ENCODE peak calls at places on chromosome 17, in ten cellular contexts. A is Panc1; I is upper lobe of right lung; S is AG08395; D is activated CD4-positive, alpha-beta T cell treated with anti-CD3 and anti-CD28 coated beads for 24 hours; J is glomerular endothelial cell; C is iris pigment epithelial cell; H is AG08396; B is cardiac fibroblast; Z is neural crest cell. X is an unnamed sample.

GRCh38 chr17:38980455-38981217 is 13.4 kb upstream of the FBXO47 start:
- DNase-seq in J (no peak), C (peak; percentile 15), I (no peak), D (no peak), H (no peak), B (peak; percentile 52), S (peak; percentile 53), Z (no peak), A (no peak), X (no peak)

GRCh38 chr17:60395508-60396065 is 3.7 kb upstream of the USP32 start:
- DNase-seq in C (no peak), H (no peak), I (no peak), A (no peak), S (no peak), Z (no peak), B (no peak), D (no peak), J (no peak), X (no peak)

GRCh38 chr17:80817861-80818260 is 173.8 kb upstream of the CHMP6 start:
- DNase-seq in D (no peak), J (no peak), I (no peak), H (peak; percentile 57), A (no peak), S (peak; percentile 32), Z (no peak), B (peak; percentile 33), C (peak; percentile 30), X (no peak)

GRCh38 chr17:5000237-5000639 is 2.5 kb downstream of the KIF1C start:
- DNase-seq in D (no peak), A (no peak), H (peak; percentile 43), S (peak; percentile 51), I (peak; percentile 88), J (no peak), B (no peak), C (no peak), Z (no peak), X (peak; percentile 92)

GRCh38 chr17:6254036-6254435 is 180.9 kb downstream of the AIPL1 start:
- DNase-seq in D (no peak), S (no peak), C (peak; percentile 4), Z (no peak), B (no peak), A (no peak), J (no peak), I (no peak), H (no peak), X (no peak)

GRCh38 chr17:73297934-73298861 is 13.6 kb downstream of the CDC42EP4 start:
- DNase-seq in J (no peak), S (no peak), Z (no peak), A (no peak), I (no peak), C (peak; percentile 35), D (no peak), B (no peak), H (no peak), X (no peak)

GRCh38 chr17:49862781-49863331 is 15.0 kb upstream of the TAC4 start:
- DNase-seq in D (no peak), I (no peak), J (no peak), A (no peak), Z (no peak), H (no peak), B (no peak), C (no peak), S (no peak), X (no peak)

GRCh38 chr17:70434536-70435490 is 265.5 kb downstream of the KCNJ2 start:
- DNase-seq in C (no peak), H (no peak), B (no peak), D (no peak), S (no peak), J (no peak), Z (no peak), I (no peak), A (no peak), X (no peak)

GRCh38 chr17:79006001-79006400 is 3.6 kb downstream of the CANT1 start:
- DNase-seq in D (no peak), J (no peak), S (no peak), B (no peak), I (peak; percentile 65), A (no peak), Z (no peak), C (no peak), H (no peak), X (peak; percentile 38)

GRCh38 chr17:43830510-43831145 is 2.3 kb downstream of the MPP3 start:
- DNase-seq in I (no peak), S (no peak), D (no peak), J (no peak), B (no peak), H (no peak), C (no peak), Z (no peak), A (no peak), X (no peak)

GRCh38 chr17:13008461-13008860 is 9.4 kb downstream of the ELAC2 start:
- DNase-seq in S (no peak), H (no peak), A (no peak), Z (no peak), I (no peak), C (no peak), D (no peak), J (no peak), B (no peak), X (no peak)

GRCh38 chr17:30477758-30478115 is 529 bp downstream of the GOSR1 start:
- DNase-seq in Z (no peak), S (peak; percentile 32), D (no peak), B (no peak), H (no peak), I (no peak), J (peak; percentile 3), A (no peak), C (peak; percentile 33), X (no peak)

X was measured in Right ventricle myocardium superior.